ENCODE peak calls at places on chromosomes 3 and 15, in nine cellular contexts. One of them, this sample, is unnamed.

GRCh38 chr15:71647479-71647792 is 162.9 kb upstream of the NR2E3 start:
- DNase-seq in esophagus squamous epithelium: no peak
- DNase-seq in right lobe of liver: no peak
- DNase-seq in ovary: no peak
- DNase-seq in breast epithelium: no peak
- DNase-seq in uterus: no peak
- DNase-seq in heart left ventricle: no peak
- DNase-seq in lower leg skin: no peak
- DNase-seq in A549: no peak
- DNase-seq in this sample: no peak

GRCh38 chr15:95929232-95929846 is 401.2 kb upstream of the NR2F2 start:
- DNase-seq in heart left ventricle: no peak
- DNase-seq in uterus: no peak
- DNase-seq in right lobe of liver: no peak
- DNase-seq in lower leg skin: no peak
- DNase-seq in esophagus squamous epithelium: no peak
- DNase-seq in A549: no peak
- DNase-seq in ovary: no peak
- DNase-seq in breast epithelium: no peak
- DNase-seq in this sample: no peak

GRCh38 chr15:88018865-88019626 is 237.5 kb downstream of the NTRK3 start:
- DNase-seq in lower leg skin: no peak
- DNase-seq in A549: no peak
- DNase-seq in right lobe of liver: no peak
- DNase-seq in heart left ventricle: no peak
- DNase-seq in ovary: no peak
- DNase-seq in breast epithelium: no peak
- DNase-seq in esophagus squamous epithelium: no peak
- DNase-seq in uterus: no peak
- DNase-seq in this sample: no peak

GRCh38 chr3:14780927-14781507 is 37.7 kb upstream of the FGD5 start:
- DNase-seq in A549: peak; percentile 65
- DNase-seq in heart left ventricle: peak; percentile 55
- DNase-seq in uterus: no peak
- DNase-seq in lower leg skin: peak; percentile 83
- DNase-seq in ovary: peak; percentile 46
- DNase-seq in breast epithelium: no peak
- DNase-seq in right lobe of liver: peak; percentile 83
- DNase-seq in esophagus squamous epithelium: no peak
- DNase-seq in this sample: peak; percentile 60

GRCh38 chr3:42711491-42712343 is 9.1 kb upstream of the HHATL start:
- DNase-seq in A549: peak; percentile 20
- DNase-seq in breast epithelium: peak; percentile 34
- DNase-seq in esophagus squamous epithelium: no peak
- DNase-seq in uterus: peak; percentile 9
- DNase-seq in right lobe of liver: no peak
- DNase-seq in ovary: no peak
- DNase-seq in heart left ventricle: no peak
- DNase-seq in lower leg skin: peak; percentile 74
- DNase-seq in this sample: no peak

GRCh38 chr3:99637381-99638111 is 848 bp upstream of the COL8A1 start:
- DNase-seq in A549: no peak
- DNase-seq in ovary: peak; percentile 42
- DNase-seq in esophagus squamous epithelium: no peak
- DNase-seq in breast epithelium: no peak
- DNase-seq in heart left ventricle: no peak
- DNase-seq in right lobe of liver: no peak
- DNase-seq in uterus: peak; percentile 32
- DNase-seq in lower leg skin: no peak
- DNase-seq in this sample: no peak

GRCh38 chr3:111392911-111393351 is 149.1 kb upstream of the CD96 start:
- DNase-seq in uterus: no peak
- DNase-seq in right lobe of liver: no peak
- DNase-seq in lower leg skin: no peak
- DNase-seq in A549: no peak
- DNase-seq in breast epithelium: no peak
- DNase-seq in heart left ventricle: no peak
- DNase-seq in ovary: no peak
- DNase-seq in esophagus squamous epithelium: no peak
- DNase-seq in this sample: no peak

GRCh38 chr15:65659502-65660052 is 37.8 kb downstream of the SLC24A1 start:
- DNase-seq in lower leg skin: no peak
- DNase-seq in A549: no peak
- DNase-seq in esophagus squamous epithelium: no peak
- DNase-seq in breast epithelium: no peak
- DNase-seq in right lobe of liver: no peak
- DNase-seq in ovary: no peak
- DNase-seq in heart left ventricle: no peak
- DNase-seq in uterus: no peak
- DNase-seq in this sample: no peak

GRCh38 chr3:180059351-180059750 is 22.6 kb upstream of the PEX5L start:
- DNase-seq in lower leg skin: no peak
- DNase-seq in right lobe of liver: no peak
- DNase-seq in heart left ventricle: no peak
- DNase-seq in A549: no peak
- DNase-seq in uterus: no peak
- DNase-seq in ovary: no peak
- DNase-seq in esophagus squamous epithelium: no peak
- DNase-seq in breast epithelium: no peak
- DNase-seq in this sample: no peak

GRCh38 chr15:100114100-100114499 is 227.7 kb downstream of the ADAMTS17 start:
- DNase-seq in esophagus squamous epithelium: no peak
- DNase-seq in uterus: peak; percentile 70
- DNase-seq in ovary: peak; percentile 79
- DNase-seq in breast epithelium: no peak
- DNase-seq in heart left ventricle: peak; percentile 87
- DNase-seq in A549: no peak
- DNase-seq in right lobe of liver: peak; percentile 26
- DNase-seq in lower leg skin: no peak
- DNase-seq in this sample: no peak

GRCh38 chr3:193229851-193230250 is 11.2 kb upstream of the PLAAT1 start:
- DNase-seq in breast epithelium: no peak
- DNase-seq in esophagus squamous epithelium: no peak
- DNase-seq in heart left ventricle: no peak
- DNase-seq in uterus: no peak
- DNase-seq in right lobe of liver: no peak
- DNase-seq in ovary: no peak
- DNase-seq in lower leg skin: no peak
- DNase-seq in A549: no peak
- DNase-seq in this sample: no peak

GRCh38 chr15:68330911-68331310 is 53.4 kb downstream of the FEM1B start:
- DNase-seq in uterus: no peak
- DNase-seq in lower leg skin: no peak
- DNase-seq in A549: no peak
- DNase-seq in ovary: no peak
- DNase-seq in breast epithelium: no peak
- DNase-seq in esophagus squamous epithelium: no peak
- DNase-seq in heart left ventricle: no peak
- DNase-seq in right lobe of liver: no peak
- DNase-seq in this sample: no peak

GRCh38 chr3:130892759-130893239 is 1.1 kb upstream of the ATP2C1 start:
- DNase-seq in uterus: peak; percentile 49
- DNase-seq in lower leg skin: no peak
- DNase-seq in ovary: peak; percentile 61
- DNase-seq in heart left ventricle: peak; percentile 69
- DNase-seq in A549: peak; percentile 73
- DNase-seq in esophagus squamous epithelium: peak; percentile 9
- DNase-seq in breast epithelium: no peak
- DNase-seq in right lobe of liver: no peak
- DNase-seq in this sample: peak; percentile 16

GRCh38 chr15:64865998-64866520 is 24.3 kb downstream of the PLEKHO2 start:
- DNase-seq in breast epithelium: no peak
- DNase-seq in lower leg skin: no peak
- DNase-seq in uterus: no peak
- DNase-seq in right lobe of liver: peak; percentile 76
- DNase-seq in A549: no peak
- DNase-seq in heart left ventricle: no peak
- DNase-seq in esophagus squamous epithelium: no peak
- DNase-seq in ovary: peak; percentile 69
- DNase-seq in this sample: peak; percentile 50

GRCh38 chr15:35690698-35691116 is 144.7 kb upstream of the DPH6 start:
- DNase-seq in lower leg skin: no peak
- DNase-seq in A549: no peak
- DNase-seq in uterus: peak; percentile 55
- DNase-seq in right lobe of liver: no peak
- DNase-seq in esophagus squamous epithelium: no peak
- DNase-seq in heart left ventricle: peak; percentile 40
- DNase-seq in ovary: no peak
- DNase-seq in breast epithelium: no peak
- DNase-seq in this sample: no peak
- TF ChIP-seq POLR2A in lower leg skin: no peak
- TF ChIP-seq POLR2A in A549: no peak
- TF ChIP-seq POLR2A in uterus: no peak
- TF ChIP-seq POLR2A in right lobe of liver: no peak
- TF ChIP-seq POLR2A in esophagus squamous epithelium: no peak
- TF ChIP-seq POLR2A in heart left ventricle: peak; percentile 26
- TF ChIP-seq POLR2A in ovary: no peak
- TF ChIP-seq POLR2A in breast epithelium: no peak
- TF ChIP-seq POLR2A in this sample: no peak

DNA sequence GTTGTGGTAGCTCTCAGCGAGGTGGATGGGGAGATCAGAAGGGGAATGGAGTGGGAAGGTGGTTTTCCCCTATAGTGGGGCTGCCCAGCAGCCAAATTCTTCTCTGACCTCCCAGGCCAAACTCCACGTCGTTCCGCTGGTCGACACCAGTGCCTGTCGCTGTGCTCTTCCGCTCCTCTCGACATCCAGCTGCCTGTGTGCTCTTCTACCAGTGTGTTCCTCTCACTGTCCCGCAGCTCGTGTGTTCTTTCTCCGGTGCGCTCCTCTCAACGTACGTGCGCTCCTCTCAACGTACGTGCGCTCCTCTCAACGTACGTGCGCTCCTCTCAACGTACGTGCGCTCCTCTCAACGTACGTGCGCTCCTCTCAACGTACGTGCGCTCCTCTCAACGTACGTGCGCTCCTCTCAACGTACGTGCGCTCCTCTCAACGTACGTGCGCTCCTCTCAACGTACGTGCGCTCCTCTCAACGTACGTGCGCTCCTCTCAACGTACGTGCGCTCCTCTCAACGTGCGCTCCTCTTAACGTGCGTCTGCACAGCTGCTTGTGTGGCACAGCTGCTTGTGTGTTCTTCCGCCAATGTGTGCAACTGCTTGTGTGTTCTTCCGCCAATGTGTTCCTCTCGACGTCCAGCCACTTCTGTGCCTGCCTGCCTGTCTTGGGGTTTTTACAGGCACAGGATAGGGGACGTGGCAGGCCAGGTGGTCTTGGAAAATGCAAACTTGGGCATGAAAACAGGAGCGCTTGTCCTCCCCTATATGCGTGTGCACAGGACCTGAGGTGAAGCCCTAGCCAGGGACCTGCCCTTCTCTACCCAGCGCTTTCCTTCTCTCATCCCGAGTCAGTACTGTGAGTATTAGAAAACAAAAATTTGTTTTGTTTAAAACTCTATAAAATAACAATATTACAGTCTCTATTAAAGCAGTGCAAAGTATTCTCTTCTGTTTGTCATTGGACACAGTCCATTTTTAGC is 991.1 kb downstream of the GBE1 start:
- DNase-seq in A549: no peak
- DNase-seq in lower leg skin: no peak
- DNase-seq in right lobe of liver: no peak
- DNase-seq in breast epithelium: no peak
- DNase-seq in esophagus squamous epithelium: no peak
- DNase-seq in heart left ventricle: no peak
- DNase-seq in uterus: no peak
- DNase-seq in ovary: no peak
- DNase-seq in this sample: no peak
- TF ChIP-seq POLR2A in A549: no peak
- TF ChIP-seq POLR2A in lower leg skin: no peak
- TF ChIP-seq POLR2A in right lobe of liver: no peak
- TF ChIP-seq POLR2A in breast epithelium: no peak
- TF ChIP-seq POLR2A in esophagus squamous epithelium: no peak
- TF ChIP-seq POLR2A in heart left ventricle: no peak
- TF ChIP-seq POLR2A in uterus: no peak
- TF ChIP-seq POLR2A in ovary: no peak
- TF ChIP-seq POLR2A in this sample: no peak

DNA sequence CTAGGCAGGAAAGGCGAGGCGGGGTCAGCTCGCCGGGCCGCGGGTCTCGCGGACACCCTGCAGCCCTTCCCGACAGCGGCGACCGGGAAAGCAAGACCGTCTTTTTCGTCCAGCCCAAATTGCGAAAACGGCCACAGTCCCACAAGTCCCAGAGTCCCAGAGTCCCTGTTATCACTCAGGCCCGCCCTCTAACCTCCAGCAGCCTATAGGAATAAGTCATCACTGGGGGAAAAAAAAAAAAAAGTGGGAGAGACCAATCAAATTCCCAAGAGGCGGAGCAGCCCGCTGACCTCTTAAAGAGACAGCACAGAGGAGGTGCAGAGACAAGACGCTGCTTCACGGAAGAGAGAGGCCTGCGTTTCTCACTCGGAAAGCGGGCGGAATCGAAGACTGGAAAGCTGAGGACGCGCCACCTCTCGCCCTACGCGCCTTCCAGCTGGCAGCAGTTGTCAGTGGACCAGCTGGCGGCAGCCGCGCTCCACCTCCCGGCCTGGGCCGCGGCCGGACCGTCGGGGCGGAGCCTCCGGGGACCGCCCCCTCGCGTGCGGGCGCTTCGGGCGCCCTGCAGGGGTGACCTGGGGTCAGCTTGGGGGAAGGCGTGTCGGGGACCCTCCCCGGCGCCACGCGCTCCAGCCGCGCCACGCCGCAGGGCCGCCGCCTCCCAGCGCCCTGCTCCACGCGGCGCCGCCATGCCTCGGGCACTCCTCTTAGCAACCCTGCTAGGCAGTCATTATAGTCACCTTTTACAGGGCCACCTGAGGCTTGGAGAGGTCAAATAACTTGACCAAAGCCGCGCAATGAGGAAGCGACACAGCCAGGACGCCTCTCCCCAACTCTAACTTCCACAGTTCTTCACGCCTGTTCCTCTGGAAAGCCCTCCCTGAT is at the start of gene TPRA1:
- DNase-seq in breast epithelium: peak; percentile 78
- DNase-seq in heart left ventricle: peak; percentile 92
- DNase-seq in right lobe of liver: peak; percentile 92
- DNase-seq in uterus: peak; percentile 84
- DNase-seq in A549: peak; percentile 91
- DNase-seq in esophagus squamous epithelium: peak; percentile 60
- DNase-seq in lower leg skin: peak; percentile 96
- DNase-seq in ovary: peak; percentile 89
- DNase-seq in this sample: peak; percentile 94
- TF ChIP-seq POLR2A in breast epithelium: no peak
- TF ChIP-seq POLR2A in heart left ventricle: peak; percentile 79
- TF ChIP-seq POLR2A in right lobe of liver: peak; percentile 31
- TF ChIP-seq POLR2A in uterus: peak; percentile 86
- TF ChIP-seq POLR2A in A549: peak; percentile 41
- TF ChIP-seq POLR2A in esophagus squamous epithelium: peak; percentile 32
- TF ChIP-seq POLR2A in lower leg skin: no peak
- TF ChIP-seq POLR2A in ovary: peak; percentile 12
- TF ChIP-seq POLR2A in this sample: peak; percentile 44

DNA sequence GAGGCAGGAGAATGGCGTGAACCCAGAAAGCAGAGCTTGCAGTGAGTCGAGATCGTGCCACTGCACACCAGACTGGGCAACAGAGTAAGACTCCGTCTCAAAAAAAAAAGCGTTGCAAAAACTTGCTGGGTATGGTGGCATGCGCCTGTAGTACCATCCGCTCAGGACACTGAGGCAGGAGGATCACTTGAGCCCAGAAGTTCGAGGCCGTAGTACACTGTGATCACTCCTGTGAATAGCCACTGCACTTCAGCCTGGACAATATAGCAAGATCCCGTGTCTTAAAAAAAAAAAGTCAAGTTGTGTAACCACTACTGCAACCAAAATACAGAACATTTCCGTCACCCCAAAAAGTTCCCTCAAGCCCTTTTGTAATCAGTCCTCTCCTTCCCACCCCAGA is 1.5 kb downstream of the ARPC4 start:
- DNase-seq in right lobe of liver: no peak
- DNase-seq in A549: no peak
- DNase-seq in breast epithelium: no peak
- DNase-seq in ovary: no peak
- DNase-seq in heart left ventricle: no peak
- DNase-seq in uterus: no peak
- DNase-seq in lower leg skin: no peak
- DNase-seq in esophagus squamous epithelium: no peak
- DNase-seq in this sample: no peak
- TF ChIP-seq POLR2A in right lobe of liver: no peak
- TF ChIP-seq POLR2A in A549: no peak
- TF ChIP-seq POLR2A in breast epithelium: no peak
- TF ChIP-seq POLR2A in ovary: no peak
- TF ChIP-seq POLR2A in heart left ventricle: no peak
- TF ChIP-seq POLR2A in uterus: no peak
- TF ChIP-seq POLR2A in lower leg skin: no peak
- TF ChIP-seq POLR2A in esophagus squamous epithelium: no peak
- TF ChIP-seq POLR2A in this sample: no peak